ENCODE peak calls at places on chromosomes 11 and 22, in four cellular contexts. X, C, B and S are unnamed samples.
A peak's percentile ranks its signal among the peaks of the same experiment; 100 is the strongest.

GRCh38 chr11:46333129-46333947 is 13.9 kb upstream of the DGKZ start:
- DNase-seq in X (no peak), C (peak; percentile 66), B (no peak), S (no peak)

GRCh38 chr11:71172680-71173079 is 79.7 kb downstream of the SHANK2 start:
- DNase-seq in X (no peak), C (peak; percentile 39), B (no peak), S (no peak)

GRCh38 chr11:58965246-58965985 is 26.1 kb downstream of the GLYATL1 start:
- DNase-seq in X (no peak), C (no peak), B (no peak), S (peak; percentile 62)

GRCh38 chr22:49100764-49101163 is 726.9 kb downstream of the BRD1 start:
- DNase-seq in X (no peak), C (no peak), B (no peak), S (no peak)

GRCh38 chr11:27388869-27389268 is 25.9 kb upstream of the CCDC34 start:
- DNase-seq in X (no peak), C (no peak), B (no peak), S (no peak)

GRCh38 chr11:102793677-102794290 is 4.2 kb downstream of the MMP1 start:
- DNase-seq in X (no peak), C (no peak), B (no peak), S (no peak)

GRCh38 chr22:39457546-39458442 is 982 bp downstream of the MGAT3 start:
- DNase-seq in X (no peak), C (no peak), B (no peak), S (no peak)

GRCh38 chr11:84173078-84173477 is 886.9 kb upstream of the CCDC90B start:
- DNase-seq in X (no peak), C (no peak), B (no peak), S (no peak)

GRCh38 chr11:706957-707816 is 1.2 kb downstream of the EPS8L2 start:
- DNase-seq in X (no peak), C (no peak), B (peak; percentile 71), S (no peak)

GRCh38 chr22:41237707-41238569 is 2.8 kb downstream of the CHADL start:
- DNase-seq in X (peak; percentile 21), C (peak; percentile 91), B (peak; percentile 91), S (no peak)

GRCh38 chr22:22465094-22465602 is 43.4 kb downstream of the ZNF280B start:
- DNase-seq in X (no peak), C (no peak), B (no peak), S (no peak)

GRCh38 chr11:92225563-92226308 is 1.1 kb downstream of the FAT3 start:
- DNase-seq in X (no peak), C (no peak), B (no peak), S (peak; percentile 8)
- H3K4me3 ChIP-seq in X (peak overlapping the region; percentile 30), C (no peak overlapping the region), B (peak overlapping the region; percentile 52), S (no peak overlapping the region)

DNA sequence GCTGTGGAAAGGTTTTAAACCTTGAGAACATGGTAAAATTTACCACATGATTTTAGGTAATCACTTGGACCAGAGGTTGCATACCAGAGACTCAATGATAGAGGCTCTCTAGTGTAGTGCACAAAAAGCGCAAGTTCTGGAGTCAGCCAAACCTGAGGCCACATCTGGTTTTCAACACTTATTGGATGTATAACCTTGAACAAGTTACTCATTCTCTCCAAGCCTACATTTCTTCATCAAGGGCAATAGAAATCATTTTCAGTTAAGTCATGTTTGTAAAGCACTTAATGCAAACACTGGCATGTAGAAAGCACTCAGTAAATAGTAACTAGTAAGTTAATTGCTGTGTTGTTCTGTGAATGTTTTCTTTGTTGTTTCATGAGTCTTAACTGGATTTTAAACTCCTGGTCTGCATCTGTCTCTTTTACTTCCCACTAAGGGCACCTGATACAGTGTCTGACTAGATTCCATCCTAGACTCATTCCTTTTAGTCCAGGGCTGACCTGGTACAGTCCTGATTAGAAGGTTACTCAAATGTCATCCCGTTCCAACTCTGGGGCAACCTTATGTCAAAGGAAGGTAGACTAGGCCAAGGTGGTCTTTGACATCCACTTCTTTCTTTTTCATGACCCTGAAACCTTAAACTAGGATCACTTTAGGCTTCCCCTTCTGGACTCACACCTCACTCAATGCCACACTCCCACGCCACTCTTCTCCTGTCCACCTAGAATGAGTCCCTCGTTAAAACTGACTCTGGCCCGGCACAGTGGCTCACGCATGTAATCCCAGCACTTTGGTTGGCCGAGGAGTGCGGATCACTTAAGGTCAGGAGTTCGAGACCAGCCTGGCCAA is 34.5 kb upstream of the EED start:
- DNase-seq in X (no peak), C (no peak), B (no peak), S (no peak)
- H3K4me1 ChIP-seq in X (no peaks in the 10 kb centered on the region), C (no peaks in the 10 kb centered on the region), B (peaks cover 6% of the 10 kb centered on the region), S (no peaks in the 10 kb centered on the region)

DNA sequence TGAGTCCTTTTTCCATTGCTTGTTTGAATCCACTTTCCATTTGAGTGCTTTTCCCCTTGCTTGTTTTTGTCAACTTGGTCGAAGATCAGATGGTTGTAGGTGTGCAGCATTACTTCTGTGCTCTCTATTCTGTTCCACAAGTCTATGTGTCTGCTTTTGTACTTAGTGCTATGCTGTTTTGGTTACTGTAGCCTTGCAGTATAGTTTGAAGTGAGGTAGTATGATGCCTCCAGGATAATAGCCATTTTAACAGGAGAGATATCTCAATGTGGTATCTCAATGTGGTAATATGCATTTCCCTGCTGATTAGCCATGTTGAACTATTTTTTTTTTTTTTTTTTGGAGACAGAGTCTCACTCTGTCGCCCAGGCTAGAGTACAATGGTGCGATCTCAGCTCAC is 16.7 kb downstream of the ACRV1 start:
- DNase-seq in X (no peak), C (no peak), B (no peak), S (no peak)
- H3K36me3 ChIP-seq in X (no peaks in the 10 kb centered on the region), C (no peaks in the 10 kb centered on the region), B (no peaks in the 10 kb centered on the region), S (peaks cover 2% of the 10 kb centered on the region)

DNA sequence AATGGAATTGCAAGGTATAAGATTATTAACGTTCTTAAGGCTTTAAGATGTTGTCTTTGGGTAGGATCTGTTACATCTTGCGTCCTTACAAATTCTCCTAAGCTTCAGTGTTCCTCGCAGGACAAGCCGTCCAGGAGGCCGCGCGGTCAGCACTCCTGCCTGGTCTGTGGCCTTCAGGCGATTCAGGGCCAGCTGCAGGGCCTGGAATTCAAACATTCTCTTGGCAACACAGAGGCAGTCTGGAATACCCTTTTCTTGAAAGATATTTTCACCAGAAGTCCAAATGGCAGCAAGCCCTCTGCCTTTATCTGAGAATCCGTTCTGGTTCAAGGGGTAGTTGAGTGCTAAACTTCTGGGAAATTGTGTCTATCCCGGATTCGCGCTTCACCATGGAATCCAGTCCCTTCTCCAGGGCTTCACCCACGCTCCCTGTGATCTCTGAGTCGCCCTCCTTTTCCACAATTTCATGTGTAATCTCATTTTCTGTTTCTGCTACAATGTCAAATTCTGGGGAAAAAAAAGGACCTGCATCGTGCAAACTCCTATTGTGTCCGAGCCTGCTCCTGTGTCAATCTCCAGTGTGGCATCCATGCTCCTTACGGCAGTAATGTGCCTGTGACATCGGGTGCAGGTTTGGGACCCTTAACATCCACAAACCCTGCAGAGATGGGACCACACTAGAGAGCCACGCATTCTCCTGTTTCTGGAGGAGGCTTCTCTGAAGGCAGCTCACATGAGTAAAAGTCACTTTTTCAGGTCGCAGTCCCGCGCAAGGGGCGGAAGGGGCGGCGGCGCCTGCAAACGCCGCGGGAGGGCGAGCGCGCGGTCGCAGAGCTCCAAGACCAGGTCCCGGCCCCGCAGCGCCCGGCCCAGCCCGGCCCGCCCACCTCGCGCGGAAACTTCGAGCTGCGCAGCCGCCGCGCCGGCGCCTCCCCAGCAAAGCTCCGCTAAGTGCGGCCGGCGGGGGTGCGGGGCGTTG is 25.3 kb upstream of the SORL1 start:
- DNase-seq in X (no peak), C (peak; percentile 76), B (peak; percentile 68), S (no peak)
- H3K4me3 ChIP-seq in X (peak overlapping the region; percentile 21), C (peak overlapping the region; percentile 10), B (peak overlapping the region; percentile 42), S (no peak overlapping the region)

GRCh38 chr22:27797793-27798525 is 3.6 kb downstream of the MN1 start:
- DNase-seq in X (no peak), C (no peak), B (no peak), S (no peak)
- H3K4me1 ChIP-seq in X (peaks cover 19% of the 10 kb centered on the region), C (peaks cover 12% of the 10 kb centered on the region), B (peaks cover 30% of the 10 kb centered on the region), S (peaks cover 24% of the 10 kb centered on the region)

GRCh38 chr22:19879248-19879575 is 24.5 kb upstream of the GNB1L start:
- DNase-seq in X (no peak), C (no peak), B (peak; percentile 44), S (no peak)
- H3K36me3 ChIP-seq in X (no peaks in the 10 kb centered on the region), C (no peaks in the 10 kb centered on the region), B (peaks cover 22% of the 10 kb centered on the region), S (peaks cover 57% of the 10 kb centered on the region)

GRCh38 chr22:16801571-16801970 is 23.6 kb downstream of the XKR3 start:
- DNase-seq in X (no peak), C (no peak), B (no peak), S (no peak)

GRCh38 chr22:16806401-16806800 is 18.8 kb downstream of the XKR3 start:
- DNase-seq in X (no peak), C (no peak), B (no peak), S (no peak)

GRCh38 chr22:16803255-16803917 is 21.8 kb downstream of the XKR3 start:
- DNase-seq in X (no peak), C (no peak), B (no peak), S (no peak)

GRCh38 chr22:16807109-16807508 is 18.1 kb downstream of the XKR3 start:
- DNase-seq in X (no peak), C (no peak), B (no peak), S (no peak)

DNA sequence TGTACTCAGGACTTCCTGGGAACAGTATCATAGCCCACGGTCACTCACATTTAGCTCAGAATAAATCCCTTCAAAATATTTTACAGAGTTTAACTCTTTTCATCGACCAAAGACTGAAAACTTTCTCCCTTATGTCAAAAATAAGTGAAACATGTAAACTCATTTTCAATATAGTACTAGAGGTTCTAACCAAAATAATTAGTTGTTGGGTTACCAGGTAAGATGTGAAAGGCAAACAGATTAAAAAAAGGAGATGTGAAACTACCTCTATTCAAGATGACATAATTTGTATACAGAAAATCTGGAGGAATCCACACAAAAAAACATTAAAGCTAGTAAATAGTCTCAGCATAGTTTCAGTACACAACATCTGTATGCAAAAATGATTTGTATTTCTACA is 20.3 kb downstream of the XKR3 start:
- DNase-seq in X (no peak), C (no peak), B (no peak), S (no peak)
- H3K4me3 ChIP-seq in X (no peak overlapping the region), C (no peak overlapping the region), B (no peak overlapping the region), S (no peak overlapping the region)